ENCODE peak calls at places on chromosomes 3 and 15, in eight cellular contexts. One of them, this sample, is unnamed.
A peak's percentile ranks its signal among the peaks of the same experiment; 100 is the strongest.

GRCh38 chr3:66469220-66469640 is 31.6 kb downstream of the LRIG1 start:
- DNase-seq in NCI-H524: no peak
- DNase-seq in HEK293T: no peak
- DNase-seq in stimulated activated CD8-positive, alpha-beta memory T cell treated with anti-CD3 and anti-CD28 coated beads, Interleukin-7, amount 100 ng/mL, for 1 hour: no peak
- DNase-seq in midbrain: no peak
- DNase-seq in gastrocnemius medialis: no peak
- DNase-seq in uterus: no peak
- DNase-seq in HL-60: no peak
- DNase-seq in this sample: no peak

GRCh38 chr3:156264771-156265170 is 144.4 kb downstream of the KCNAB1 start:
- DNase-seq in stimulated activated CD8-positive, alpha-beta memory T cell treated with anti-CD3 and anti-CD28 coated beads, Interleukin-7, amount 100 ng/mL, for 1 hour: no peak
- DNase-seq in HEK293T: no peak
- DNase-seq in uterus: no peak
- DNase-seq in gastrocnemius medialis: no peak
- DNase-seq in midbrain: no peak
- DNase-seq in HL-60: no peak
- DNase-seq in NCI-H524: no peak
- DNase-seq in this sample: no peak

GRCh38 chr3:72316501-72317279 is 531.6 kb downstream of the SHQ1 start:
- DNase-seq in stimulated activated CD8-positive, alpha-beta memory T cell treated with anti-CD3 and anti-CD28 coated beads, Interleukin-7, amount 100 ng/mL, for 1 hour: no peak
- DNase-seq in HL-60: no peak
- DNase-seq in NCI-H524: no peak
- DNase-seq in midbrain: no peak
- DNase-seq in HEK293T: no peak
- DNase-seq in gastrocnemius medialis: no peak
- DNase-seq in uterus: no peak
- DNase-seq in this sample: no peak

GRCh38 chr3:127457094-127457475 is 133.4 kb downstream of the TPRA1 start:
- DNase-seq in HEK293T: no peak
- DNase-seq in NCI-H524: no peak
- DNase-seq in midbrain: no peak
- DNase-seq in stimulated activated CD8-positive, alpha-beta memory T cell treated with anti-CD3 and anti-CD28 coated beads, Interleukin-7, amount 100 ng/mL, for 1 hour: no peak
- DNase-seq in uterus: no peak
- DNase-seq in HL-60: no peak
- DNase-seq in gastrocnemius medialis: no peak
- DNase-seq in this sample: peak; percentile 80

GRCh38 chr15:69760890-69761568 is 308.4 kb downstream of the RPLP1 start:
- DNase-seq in HEK293T: no peak
- DNase-seq in NCI-H524: no peak
- DNase-seq in HL-60: peak; percentile 98
- DNase-seq in uterus: peak; percentile 50
- DNase-seq in stimulated activated CD8-positive, alpha-beta memory T cell treated with anti-CD3 and anti-CD28 coated beads, Interleukin-7, amount 100 ng/mL, for 1 hour: peak; percentile 52
- DNase-seq in gastrocnemius medialis: peak; percentile 24
- DNase-seq in midbrain: no peak
- DNase-seq in this sample: peak; percentile 99

GRCh38 chr15:70505411-70505919 is 257.9 kb downstream of the UACA start:
- DNase-seq in stimulated activated CD8-positive, alpha-beta memory T cell treated with anti-CD3 and anti-CD28 coated beads, Interleukin-7, amount 100 ng/mL, for 1 hour: no peak
- DNase-seq in midbrain: no peak
- DNase-seq in uterus: no peak
- DNase-seq in HL-60: no peak
- DNase-seq in NCI-H524: no peak
- DNase-seq in gastrocnemius medialis: no peak
- DNase-seq in HEK293T: no peak
- DNase-seq in this sample: peak; percentile 77

GRCh38 chr15:40093224-40093842 is 15.3 kb downstream of the BMF start:
- DNase-seq in uterus: peak; percentile 21
- DNase-seq in gastrocnemius medialis: no peak
- DNase-seq in midbrain: no peak
- DNase-seq in NCI-H524: no peak
- DNase-seq in HEK293T: no peak
- DNase-seq in HL-60: no peak
- DNase-seq in stimulated activated CD8-positive, alpha-beta memory T cell treated with anti-CD3 and anti-CD28 coated beads, Interleukin-7, amount 100 ng/mL, for 1 hour: no peak
- DNase-seq in this sample: no peak

GRCh38 chr3:50167069-50167781 is 12.1 kb downstream of the SEMA3F start:
- DNase-seq in NCI-H524: no peak
- DNase-seq in stimulated activated CD8-positive, alpha-beta memory T cell treated with anti-CD3 and anti-CD28 coated beads, Interleukin-7, amount 100 ng/mL, for 1 hour: no peak
- DNase-seq in gastrocnemius medialis: no peak
- DNase-seq in HEK293T: no peak
- DNase-seq in HL-60: no peak
- DNase-seq in uterus: no peak
- DNase-seq in midbrain: no peak
- DNase-seq in this sample: no peak

GRCh38 chr3:119702530-119703527 is at the start of gene CFAP91:
- DNase-seq in gastrocnemius medialis: peak; percentile 88
- DNase-seq in NCI-H524: peak; percentile 97
- DNase-seq in HL-60: peak; percentile 18
- DNase-seq in stimulated activated CD8-positive, alpha-beta memory T cell treated with anti-CD3 and anti-CD28 coated beads, Interleukin-7, amount 100 ng/mL, for 1 hour: peak; percentile 64
- DNase-seq in midbrain: peak; percentile 93
- DNase-seq in HEK293T: no peak
- DNase-seq in uterus: peak; percentile 98
- DNase-seq in this sample: peak; percentile 92

GRCh38 chr3:108380128-108380795 is 83.9 kb downstream of the HHLA2 start:
- DNase-seq in uterus: no peak
- DNase-seq in HEK293T: no peak
- DNase-seq in stimulated activated CD8-positive, alpha-beta memory T cell treated with anti-CD3 and anti-CD28 coated beads, Interleukin-7, amount 100 ng/mL, for 1 hour: no peak
- DNase-seq in NCI-H524: no peak
- DNase-seq in midbrain: no peak
- DNase-seq in HL-60: no peak
- DNase-seq in gastrocnemius medialis: no peak
- DNase-seq in this sample: no peak

GRCh38 chr15:82739086-82739485 is 29.4 kb upstream of the AP3B2 start:
- DNase-seq in HL-60: no peak
- DNase-seq in NCI-H524: no peak
- DNase-seq in midbrain: no peak
- DNase-seq in HEK293T: no peak
- DNase-seq in gastrocnemius medialis: no peak
- DNase-seq in uterus: no peak
- DNase-seq in stimulated activated CD8-positive, alpha-beta memory T cell treated with anti-CD3 and anti-CD28 coated beads, Interleukin-7, amount 100 ng/mL, for 1 hour: no peak
- DNase-seq in this sample: no peak

GRCh38 chr3:69367586-69367985 is 18.3 kb downstream of the FRMD4B start:
- DNase-seq in uterus: no peak
- DNase-seq in gastrocnemius medialis: no peak
- DNase-seq in HEK293T: no peak
- DNase-seq in midbrain: no peak
- DNase-seq in HL-60: no peak
- DNase-seq in stimulated activated CD8-positive, alpha-beta memory T cell treated with anti-CD3 and anti-CD28 coated beads, Interleukin-7, amount 100 ng/mL, for 1 hour: no peak
- DNase-seq in NCI-H524: no peak
- DNase-seq in this sample: no peak

GRCh38 chr3:140463401-140463800 is 214.5 kb upstream of the TRIM42 start:
- DNase-seq in midbrain: no peak
- DNase-seq in NCI-H524: no peak
- DNase-seq in HL-60: no peak
- DNase-seq in HEK293T: no peak
- DNase-seq in stimulated activated CD8-positive, alpha-beta memory T cell treated with anti-CD3 and anti-CD28 coated beads, Interleukin-7, amount 100 ng/mL, for 1 hour: no peak
- DNase-seq in gastrocnemius medialis: no peak
- DNase-seq in uterus: no peak
- DNase-seq in this sample: no peak

GRCh38 chr3:150147776-150148175 is 177.1 kb upstream of the PFN2 start:
- DNase-seq in HL-60: no peak
- DNase-seq in gastrocnemius medialis: peak; percentile 55
- DNase-seq in NCI-H524: no peak
- DNase-seq in HEK293T: no peak
- DNase-seq in uterus: no peak
- DNase-seq in stimulated activated CD8-positive, alpha-beta memory T cell treated with anti-CD3 and anti-CD28 coated beads, Interleukin-7, amount 100 ng/mL, for 1 hour: no peak
- DNase-seq in midbrain: no peak
- DNase-seq in this sample: peak; percentile 58

GRCh38 chr15:98853593-98854420 is 153.8 kb downstream of the PGPEP1L start:
- DNase-seq in HEK293T: no peak
- DNase-seq in gastrocnemius medialis: no peak
- DNase-seq in midbrain: no peak
- DNase-seq in HL-60: no peak
- DNase-seq in stimulated activated CD8-positive, alpha-beta memory T cell treated with anti-CD3 and anti-CD28 coated beads, Interleukin-7, amount 100 ng/mL, for 1 hour: no peak
- DNase-seq in uterus: peak; percentile 43
- DNase-seq in NCI-H524: no peak
- DNase-seq in this sample: peak; percentile 31

GRCh38 chr3:113212155-113212844 is 943 bp downstream of the BOC start:
- DNase-seq in NCI-H524: no peak
- DNase-seq in midbrain: no peak
- DNase-seq in uterus: peak; percentile 50
- DNase-seq in HL-60: no peak
- DNase-seq in HEK293T: no peak
- DNase-seq in stimulated activated CD8-positive, alpha-beta memory T cell treated with anti-CD3 and anti-CD28 coated beads, Interleukin-7, amount 100 ng/mL, for 1 hour: no peak
- DNase-seq in gastrocnemius medialis: no peak
- DNase-seq in this sample: peak; percentile 30

GRCh38 chr3:49721861-49722781 is 1.6 kb downstream of the GMPPB start:
- DNase-seq in stimulated activated CD8-positive, alpha-beta memory T cell treated with anti-CD3 and anti-CD28 coated beads, Interleukin-7, amount 100 ng/mL, for 1 hour: no peak
- DNase-seq in midbrain: no peak
- DNase-seq in uterus: peak; percentile 20
- DNase-seq in gastrocnemius medialis: no peak
- DNase-seq in NCI-H524: no peak
- DNase-seq in HEK293T: no peak
- DNase-seq in HL-60: no peak
- DNase-seq in this sample: no peak

GRCh38 chr3:99645277-99646106 is 7.1 kb downstream of the COL8A1 start:
- DNase-seq in NCI-H524: peak; percentile 3
- DNase-seq in stimulated activated CD8-positive, alpha-beta memory T cell treated with anti-CD3 and anti-CD28 coated beads, Interleukin-7, amount 100 ng/mL, for 1 hour: no peak
- DNase-seq in uterus: no peak
- DNase-seq in gastrocnemius medialis: no peak
- DNase-seq in midbrain: peak; percentile 28
- DNase-seq in HEK293T: peak; percentile 31
- DNase-seq in HL-60: no peak
- DNase-seq in this sample: peak; percentile 87

GRCh38 chr3:149377408-149378111 is at the start of gene TM4SF1:
- DNase-seq in gastrocnemius medialis: no peak
- DNase-seq in uterus: peak; percentile 68
- DNase-seq in NCI-H524: no peak
- DNase-seq in midbrain: no peak
- DNase-seq in HL-60: no peak
- DNase-seq in stimulated activated CD8-positive, alpha-beta memory T cell treated with anti-CD3 and anti-CD28 coated beads, Interleukin-7, amount 100 ng/mL, for 1 hour: no peak
- DNase-seq in HEK293T: no peak
- DNase-seq in this sample: peak; percentile 99